ENCODE peak calls at places on chromosomes 3 and 15, in eight cellular contexts. Z is PC-9, O is ecto neural progenitor cell, X is NCI-H460, U is suprapubic skin, R is LHCN-M2, S is nephron progenitor cell, P is fibroblast of mammary gland. K is an unnamed sample.

GRCh38 chr3:119643528-119643927 is 16.9 kb downstream of the POPDC2 start:
- DNase-seq in S (no peak), R (peak), O (no peak), X (no peak), Z (peak), P (peak), U (no peak), K (no peak)

GRCh38 chr3:139937674-139938279 is 2.8 kb downstream of the CLSTN2 start:
- DNase-seq in Z (no peak), O (no peak), S (peak), U (no peak), R (peak), P (peak), X (peak), K (no peak)

GRCh38 chr3:177835917-177836316 is 638.6 kb upstream of the TBL1XR1 start:
- DNase-seq in U (no peak), O (no peak), P (peak), Z (no peak), X (no peak), R (peak), S (no peak), K (peak)

GRCh38 chr3:137071104-137071503 is 113.3 kb downstream of the IL20RB start:
- DNase-seq in O (no peak), S (no peak), P (no peak), U (no peak), X (no peak), Z (no peak), R (no peak), K (no peak)

GRCh38 chr15:92333709-92334108 is 60.0 kb upstream of the ST8SIA2 start:
- DNase-seq in X (no peak), S (no peak), U (no peak), R (no peak), P (no peak), O (no peak), Z (no peak), K (no peak)

GRCh38 chr3:32455609-32456428 is 46.8 kb downstream of the CMTM6 start:
- DNase-seq in R (no peak), S (no peak), U (no peak), P (no peak), Z (no peak), X (no peak), O (no peak), K (no peak)

GRCh38 chr15:28106294-28107110 is 7.4 kb upstream of the OCA2 start:
- DNase-seq in Z (no peak), U (peak), X (no peak), R (no peak), P (no peak), O (peak), S (peak), K (no peak)

GRCh38 chr3:99645277-99646106 is 7.1 kb downstream of the COL8A1 start:
- DNase-seq in X (no peak), R (peak), S (peak), Z (no peak), P (peak), U (no peak), O (no peak), K (no peak)

GRCh38 chr15:99095626-99096025 is 9.3 kb upstream of the SYNM start:
- DNase-seq in Z (no peak), R (no peak), S (no peak), P (no peak), O (peak), X (no peak), U (no peak), K (no peak)

GRCh38 chr15:35545316-35545824 is 595 bp downstream of the DPH6 start:
- DNase-seq in U (peak), Z (peak), P (peak), X (peak), R (peak), S (peak), O (no peak), K (no peak)

GRCh38 chr3:113623324-113623723 is 73.1 kb downstream of the USF3 start:
- DNase-seq in O (no peak), S (peak), R (no peak), P (peak), U (no peak), Z (no peak), X (no peak), K (no peak)

GRCh38 chr15:74869726-74870407 is 3.3 kb downstream of the SCAMP2 start:
- DNase-seq in R (peak), Z (no peak), X (no peak), U (peak), O (no peak), P (peak), S (no peak), K (no peak)

GRCh38 chr15:77983708-77984445 is 93.6 kb downstream of the TBC1D2B start:
- DNase-seq in U (peak), S (no peak), P (no peak), R (no peak), X (no peak), Z (no peak), O (peak), K (no peak)

GRCh38 chr3:4588410-4588809 is 95.3 kb downstream of the ITPR1 start:
- DNase-seq in S (no peak), O (no peak), U (no peak), X (no peak), R (peak), Z (no peak), P (peak), K (peak)

GRCh38 chr3:101189786-101190185 is 130.6 kb downstream of the IMPG2 start:
- DNase-seq in Z (no peak), R (peak), S (no peak), U (no peak), X (no peak), P (peak), O (no peak), K (no peak)

GRCh38 chr3:57164606-57165573 is at the start of gene IL17RD:
- DNase-seq in Z (peak), X (peak), P (peak), O (peak), U (peak), S (peak), R (peak), K (no peak)

GRCh38 chr15:72271895-72272212 is 500 bp downstream of the PARP6 start:
- DNase-seq in X (no peak), U (no peak), O (no peak), R (peak), S (no peak), Z (no peak), P (peak), K (no peak)

GRCh38 chr3:68740087-68740486 is 192.3 kb downstream of the TAFA4 start:
- DNase-seq in Z (no peak), O (no peak), U (no peak), R (no peak), S (no peak), P (no peak), X (no peak), K (no peak)

GRCh38 chr3:193974591-193974990 is 161.4 kb upstream of the HES1 start:
- DNase-seq in R (no peak), X (no peak), O (no peak), U (no peak), S (no peak), Z (no peak), P (no peak), K (no peak)

GRCh38 chr15:72229947-72230196 is 1.1 kb downstream of the PKM start:
- DNase-seq in U (no peak), S (no peak), Z (no peak), R (no peak), P (no peak), X (no peak), O (no peak), K (no peak)

GRCh38 chr3:5262507-5262906 is 75.0 kb downstream of the EDEM1 start:
- DNase-seq in P (no peak), Z (no peak), S (no peak), X (no peak), R (no peak), U (no peak), O (no peak), K (no peak)

GRCh38 chr3:52892290-52892624 is 5.1 kb downstream of the STIMATE start:
- DNase-seq in P (no peak), Z (no peak), O (no peak), U (no peak), X (no peak), R (peak), S (no peak), K (no peak)

GRCh38 chr15:40006003-40006402 is 33.0 kb downstream of the SRP14 start:
- DNase-seq in Z (no peak), S (no peak), U (no peak), X (no peak), O (no peak), R (peak), P (peak), K (no peak)

GRCh38 chr3:113485161-113485609 is 29.8 kb downstream of the SPICE1 start:
- DNase-seq in P (no peak), R (no peak), O (no peak), U (no peak), S (no peak), X (no peak), Z (no peak), K (no peak)

GRCh38 chr15:40471105-40471777 is 457 bp downstream of the CHST14 start:
- DNase-seq in O (peak), X (no peak), U (peak), S (no peak), R (no peak), P (no peak), Z (no peak), K (no peak)

GRCh38 chr15:67717776-67718175 is 107.5 kb upstream of the SKOR1 start:
- DNase-seq in X (no peak), R (no peak), S (no peak), Z (no peak), U (no peak), P (no peak), O (no peak), K (no peak)

GRCh38 chr15:67715166-67715565 is 110.1 kb upstream of the SKOR1 start:
- DNase-seq in X (no peak), U (no peak), R (peak), P (no peak), S (no peak), O (no peak), Z (no peak), K (no peak)

K was measured in keratinocyte.